ENCODE peak calls at places on chromosomes 16 and 17, in seven cellular contexts. J is SK-N-SH, W is HCT116, X is GM12878, U is A549, I is endothelial cell of umbilical vein, H is H1. O is an unnamed sample.

GRCh38 chr17:16872836-16873653 is 98.9 kb downstream of the TNFRSF13B start:
- DNase-seq in I (no peak), W (peak; percentile 45), H (no peak), J (peak; percentile 83), U (peak; percentile 57), X (no peak), O (peak; percentile 62)

GRCh38 chr17:66357037-66357436 is 54.6 kb downstream of the PRKCA start:
- DNase-seq in W (no peak), X (no peak), I (no peak), H (no peak), J (no peak), U (no peak), O (peak; percentile 37)

GRCh38 chr16:66841366-66841765 is 2.8 kb upstream of the CA7 start:
- DNase-seq in J (no peak), H (no peak), I (no peak), W (no peak), U (no peak), X (no peak), O (no peak)

GRCh38 chr17:72567774-72568173 is 447.0 kb downstream of the SOX9 start:
- DNase-seq in U (no peak), W (no peak), J (peak; percentile 73), X (no peak), I (no peak), H (no peak), O (no peak)

GRCh38 chr17:47239663-47240374 is 13.8 kb upstream of the ITGB3 start:
- DNase-seq in W (peak; percentile 69), H (no peak), X (peak; percentile 40), U (peak; percentile 75), J (peak; percentile 77), I (peak; percentile 99), O (peak; percentile 80)

GRCh38 chr16:84050316-84050715 is 7.7 kb upstream of the SLC38A8 start:
- DNase-seq in H (no peak), U (no peak), I (no peak), W (no peak), J (no peak), X (no peak), O (no peak)

GRCh38 chr16:49986351-49987124 is 38.5 kb upstream of the CNEP1R1 start:
- DNase-seq in U (no peak), J (peak; percentile 16), H (no peak), X (no peak), I (peak; percentile 82), W (peak; percentile 24), O (no peak)

GRCh38 chr17:17034028-17034427 is 8.2 kb upstream of the MPRIP start:
- DNase-seq in U (no peak), X (no peak), H (no peak), W (no peak), J (no peak), I (no peak), O (no peak)

GRCh38 chr17:4004517-4005295 is 40.5 kb upstream of the ATP2A3 start:
- DNase-seq in J (peak; percentile 88), U (peak; percentile 56), I (peak; percentile 49), H (no peak), X (peak; percentile 5), W (peak; percentile 6), O (peak; percentile 64)

GRCh38 chr16:23509763-23510153 is 536 bp downstream of the GGA2 start:
- DNase-seq in H (no peak), J (no peak), I (peak; percentile 42), W (no peak), X (no peak), U (no peak), O (peak; percentile 69)

GRCh38 chr17:50559674-50560184 is 786 bp upstream of the CACNA1G start:
- DNase-seq in J (peak; percentile 82), I (peak; percentile 21), H (peak; percentile 78), U (peak; percentile 90), W (peak; percentile 64), X (no peak), O (peak; percentile 50)

GRCh38 chr16:84670063-84670462 is 21.8 kb downstream of the KLHL36 start:
- DNase-seq in U (no peak), J (no peak), H (no peak), X (no peak), I (no peak), W (no peak), O (no peak)

DNA sequence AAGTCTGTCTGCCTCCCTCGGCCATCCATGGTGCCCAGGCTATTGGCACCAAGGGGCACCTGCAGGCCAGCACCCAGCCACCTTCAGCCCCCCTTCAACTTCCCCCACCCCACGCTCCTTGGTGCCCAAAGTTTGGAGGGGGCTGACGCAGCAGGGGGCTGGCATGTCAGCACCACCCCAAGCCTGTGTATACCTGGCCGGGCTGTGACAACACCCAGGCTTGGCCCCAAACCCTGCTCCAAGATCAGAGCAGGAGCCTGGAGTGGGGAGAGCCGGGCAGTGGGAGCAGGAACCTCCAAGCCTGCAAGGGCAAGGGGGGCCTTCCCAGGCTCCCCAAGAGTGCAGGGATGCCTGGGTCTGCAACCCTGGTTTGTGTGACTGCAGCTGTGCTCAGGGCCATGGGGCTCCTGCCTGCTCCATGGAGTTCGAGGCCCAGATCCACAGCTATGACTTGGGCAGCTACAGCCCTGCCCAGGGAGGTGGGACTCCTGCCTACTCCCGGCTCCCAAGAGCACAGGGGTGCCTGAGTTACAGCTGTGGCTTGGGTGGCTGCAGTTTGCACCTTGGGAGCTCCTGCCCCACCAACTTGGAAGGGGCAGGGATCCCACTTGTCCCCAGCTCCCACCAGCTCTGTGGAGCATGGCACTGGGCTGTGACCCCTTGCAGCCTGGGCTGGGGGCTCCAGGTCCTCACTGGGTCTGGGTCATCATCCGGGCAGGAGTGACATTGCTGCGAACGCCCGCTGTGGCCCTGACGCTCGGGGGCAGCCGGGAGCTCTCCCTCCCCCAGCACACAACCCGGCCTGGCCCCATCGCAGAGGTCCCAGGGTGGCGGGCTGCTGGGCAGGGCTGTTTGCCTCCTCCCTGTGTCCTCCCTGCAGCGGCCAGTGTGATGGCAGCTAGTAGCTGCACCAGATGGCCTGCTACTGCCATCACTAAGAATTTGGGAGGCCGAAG is 175.5 kb upstream of the SDK2 start:
- DNase-seq in H (no peak), W (no peak), J (no peak), U (no peak), X (no peak), I (no peak), O (no peak)
- H3K4me3 ChIP-seq in H (no peak overlapping the region), W (no peak overlapping the region), J (no peak overlapping the region), U (no peak overlapping the region), X (no peak overlapping the region), I (no peak overlapping the region), O (no peak overlapping the region)

GRCh38 chr17:7717756-7718350 is 309 bp downstream of the DNAH2 start:
- DNase-seq in X (no peak), H (no peak), W (no peak), U (no peak), J (no peak), I (no peak), O (peak; percentile 46)

GRCh38 chr17:7714721-7715594 is 2.6 kb upstream of the DNAH2 start:
- DNase-seq in W (no peak), J (no peak), H (no peak), X (no peak), U (no peak), I (no peak), O (no peak)

GRCh38 chr17:7719661-7720060 is 2.1 kb downstream of the DNAH2 start:
- DNase-seq in I (no peak), J (no peak), W (no peak), U (no peak), X (no peak), H (no peak), O (no peak)

GRCh38 chr17:7716299-7716886 is 1.2 kb upstream of the DNAH2 start:
- DNase-seq in J (no peak), I (no peak), H (no peak), X (no peak), W (no peak), U (no peak), O (no peak)

DNA sequence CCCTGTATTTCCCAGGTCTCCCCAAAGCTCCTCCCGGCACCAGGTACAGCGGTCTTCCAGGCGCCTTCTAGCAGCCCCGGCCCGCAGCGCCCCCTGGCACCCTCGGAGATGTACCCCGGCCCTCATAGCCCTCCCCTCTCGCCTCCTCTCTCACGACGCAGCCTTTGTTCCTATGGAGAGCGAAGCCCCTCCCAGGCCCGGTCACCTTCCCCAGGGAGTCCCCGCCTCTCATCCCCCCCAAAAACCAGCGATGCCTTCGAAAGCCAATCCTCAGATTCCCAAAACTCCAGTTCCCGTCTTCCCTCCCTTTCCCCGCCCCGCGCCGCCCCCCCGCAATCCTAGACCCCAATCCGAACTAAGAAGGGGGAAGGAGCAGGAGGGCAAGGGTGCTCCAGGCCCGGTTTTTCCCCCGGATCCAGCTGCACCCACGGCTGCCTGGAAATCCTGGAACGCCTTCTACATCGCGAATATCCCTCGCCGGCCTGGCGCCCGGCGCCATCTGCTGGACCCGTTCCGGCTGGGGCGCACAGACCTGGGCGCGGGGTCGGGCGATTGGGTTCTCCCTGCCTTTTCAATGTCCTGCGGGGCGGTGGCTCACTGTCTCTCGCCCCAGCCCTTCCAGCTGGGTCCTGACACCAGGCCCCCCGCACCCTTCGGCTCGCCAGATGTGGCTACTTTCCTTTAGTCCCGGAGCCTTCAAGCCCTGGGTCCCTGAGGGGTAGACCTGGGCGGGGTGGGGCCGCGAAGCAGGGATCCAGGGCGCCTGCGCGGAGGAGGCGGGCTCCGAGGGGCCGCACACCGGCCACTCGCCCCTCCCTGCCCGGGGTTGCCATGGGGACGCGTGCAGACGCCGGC is at the start of gene DNAH2:
- DNase-seq in J (peak; percentile 97), W (peak; percentile 89), X (no peak), I (peak; percentile 81), H (peak; percentile 91), U (peak; percentile 93), O (peak; percentile 52)
- TF ChIP-seq MAX in J (peak; percentile 48), W (no peak), X (no peak), I (no peak), H (peak; percentile 66), U (peak; percentile 85), O (no peak)

GRCh38 chr17:28118362-28118761 is 75.9 kb downstream of the NLK start:
- DNase-seq in H (no peak), J (no peak), I (no peak), W (no peak), X (no peak), U (no peak), O (peak; percentile 40)
- H3K4me3 ChIP-seq in H (no peak overlapping the region), J (no peak overlapping the region), I (no peak overlapping the region), W (no peak overlapping the region), X (no peak overlapping the region), U (no peak overlapping the region), O (no peak overlapping the region)

GRCh38 chr17:77721823-77722160 is 236.7 kb upstream of the TNRC6C start:
- DNase-seq in I (no peak), W (no peak), H (no peak), X (no peak), J (no peak), U (no peak), O (no peak)

GRCh38 chr17:77720946-77721822 is 237.3 kb upstream of the TNRC6C start:
- DNase-seq in I (no peak), H (no peak), U (no peak), W (no peak), J (no peak), X (no peak), O (no peak)

GRCh38 chr17:77717941-77718668 is 240.4 kb upstream of the TNRC6C start:
- DNase-seq in H (no peak), U (no peak), J (no peak), I (no peak), W (no peak), X (no peak), O (no peak)

GRCh38 chr17:77718669-77718961 is 239.9 kb upstream of the TNRC6C start:
- DNase-seq in J (no peak), X (no peak), U (no peak), W (no peak), I (no peak), H (no peak), O (no peak)

DNA sequence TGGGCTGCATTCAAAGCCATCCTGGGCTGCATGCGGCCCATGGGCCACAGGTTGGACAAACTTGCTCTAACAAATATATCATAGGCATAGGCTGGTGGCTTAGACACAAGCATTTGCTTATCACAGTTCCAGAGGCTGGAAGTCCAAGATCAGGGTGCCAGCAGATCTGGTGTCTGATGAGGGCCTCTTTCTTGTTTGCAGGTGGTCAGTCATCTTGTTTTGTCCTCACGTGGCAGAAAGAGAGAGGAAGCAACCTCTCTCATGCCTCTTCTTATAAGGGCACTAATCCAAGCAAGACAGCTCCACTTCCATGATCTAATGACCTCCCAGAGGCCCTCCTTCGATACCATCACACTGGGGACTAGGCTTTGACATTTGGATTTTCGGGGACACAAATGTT is 238.7 kb upstream of the TNRC6C start:
- DNase-seq in U (no peak), H (no peak), X (no peak), I (no peak), J (no peak), W (no peak), O (no peak)
- TF ChIP-seq MAX in U (no peak), H (no peak), X (no peak), I (no peak), J (no peak), W (no peak), O (no peak)